ENCODE peak calls at places on chromosomes 4 and X, in seven cellular contexts. L, K, C, P, D, W and T are unnamed samples.

GRCh38 chr4:67909910-67910905 is 26.4 kb upstream of the TMPRSS11D start:
- DNase-seq in L (peak), K (no peak), C (no peak), P (peak), D (peak), W (peak), T (no peak)

GRCh38 chrX:2488621-2489285 is 12.0 kb downstream of the DHRSX start:
- DNase-seq in L (no peak), K (no peak), C (no peak), P (no peak), D (no peak), W (no peak), T (no peak)

GRCh38 chrX:40245411-40246140 is 147.8 kb upstream of the BCOR start:
- DNase-seq in L (no peak), K (no peak), C (no peak), P (no peak), D (peak), W (no peak), T (no peak)

GRCh38 chr4:105637409-105638258 is 70.9 kb downstream of the INTS12 start:
- DNase-seq in L (peak), K (no peak), C (no peak), P (no peak), D (peak), W (peak), T (no peak)

GRCh38 chr4:54558889-54559682 is 98.7 kb upstream of the KIT start:
- DNase-seq in L (no peak), K (no peak), C (no peak), P (no peak), D (no peak), W (no peak), T (no peak)

GRCh38 chrX:20374866-20375530 is 108.3 kb upstream of the RPS6KA3 start:
- DNase-seq in L (no peak), K (no peak), C (no peak), P (peak), D (peak), W (peak), T (no peak)

GRCh38 chr4:35465096-35465495 is 779.2 kb downstream of the ARAP2 start:
- DNase-seq in L (no peak), K (no peak), C (no peak), P (no peak), D (no peak), W (no peak), T (no peak)

GRCh38 chr4:51885371-51885770 is 42.4 kb downstream of the DCUN1D4 start:
- DNase-seq in L (peak), K (no peak), C (no peak), P (peak), D (peak), W (peak), T (peak)

GRCh38 chr4:573122-573892 is 2.8 kb downstream of the TMEM271 start:
- DNase-seq in L (no peak), K (no peak), C (no peak), P (no peak), D (no peak), W (no peak), T (no peak)

GRCh38 chrX:97267916-97268680 is 384.4 kb downstream of the RPA4 start:
- DNase-seq in L (peak), K (no peak), C (no peak), P (no peak), D (no peak), W (no peak), T (no peak)

GRCh38 chr4:88549815-88550214 is 26.2 kb upstream of the PYURF start:
- DNase-seq in L (no peak), K (no peak), C (no peak), P (no peak), D (no peak), W (no peak), T (no peak)

GRCh38 chrX:130165181-130165702 is 399 bp downstream of the AIFM1 start:
- DNase-seq in L (no peak), K (no peak), C (peak), P (no peak), D (no peak), W (no peak), T (no peak)

GRCh38 chrX:21974011-21974385 is 33.5 kb downstream of the SMS start:
- DNase-seq in L (no peak), K (no peak), C (no peak), P (peak), D (no peak), W (peak), T (no peak)

GRCh38 chrX:110992611-110993010 is 103.4 kb upstream of the PAK3 start:
- DNase-seq in L (peak), K (peak), C (peak), P (peak), D (peak), W (peak), T (peak)

GRCh38 chrX:31580227-31580626 is 508.4 kb upstream of the FTHL17 start:
- DNase-seq in L (peak), K (no peak), C (no peak), P (peak), D (peak), W (no peak), T (no peak)

GRCh38 chr4:53702334-53703266 is 111.3 kb upstream of the LNX1 start:
- DNase-seq in L (peak), K (no peak), C (no peak), P (no peak), D (peak), W (peak), T (peak)

GRCh38 chr4:107736924-107737448 is 17.0 kb upstream of the PAPSS1 start:
- DNase-seq in L (peak), K (peak), C (no peak), P (peak), D (peak), W (peak), T (peak)

GRCh38 chr4:38757945-38758344 is 24.8 kb downstream of the TLR10 start:
- DNase-seq in L (no peak), K (no peak), C (peak), P (peak), D (no peak), W (peak), T (peak)

GRCh38 chrX:154802838-154803410 is 2.4 kb downstream of the MPP1 start:
- DNase-seq in L (no peak), K (no peak), C (no peak), P (no peak), D (no peak), W (no peak), T (no peak)

GRCh38 chr4:42280327-42281095 is 116.8 kb upstream of the SHISA3 start:
- DNase-seq in L (peak), K (no peak), C (no peak), P (peak), D (peak), W (peak), T (no peak)
- H2AK5ac ChIP-seq in L (no peak), K (no peak), C (no peak), P (no peak), D (no peak), W (no peak), T (no peak)

GRCh38 chr4:4328206-4328605 is 38.2 kb downstream of the ZBTB49 start:
- DNase-seq in L (no peak), K (no peak), C (no peak), P (no peak), D (no peak), W (no peak), T (no peak)

GRCh38 chr4:4330794-4331193 is 40.7 kb downstream of the ZBTB49 start:
- DNase-seq in L (no peak), K (no peak), C (no peak), P (no peak), D (no peak), W (no peak), T (no peak)

GRCh38 chr4:4328840-4329239 is 38.8 kb downstream of the ZBTB49 start:
- DNase-seq in L (no peak), K (no peak), C (no peak), P (no peak), D (no peak), W (no peak), T (no peak)

GRCh38 chr4:4327652-4328121 is 37.6 kb downstream of the ZBTB49 start:
- DNase-seq in L (no peak), K (peak), C (peak), P (peak), D (peak), W (peak), T (peak)

DNA sequence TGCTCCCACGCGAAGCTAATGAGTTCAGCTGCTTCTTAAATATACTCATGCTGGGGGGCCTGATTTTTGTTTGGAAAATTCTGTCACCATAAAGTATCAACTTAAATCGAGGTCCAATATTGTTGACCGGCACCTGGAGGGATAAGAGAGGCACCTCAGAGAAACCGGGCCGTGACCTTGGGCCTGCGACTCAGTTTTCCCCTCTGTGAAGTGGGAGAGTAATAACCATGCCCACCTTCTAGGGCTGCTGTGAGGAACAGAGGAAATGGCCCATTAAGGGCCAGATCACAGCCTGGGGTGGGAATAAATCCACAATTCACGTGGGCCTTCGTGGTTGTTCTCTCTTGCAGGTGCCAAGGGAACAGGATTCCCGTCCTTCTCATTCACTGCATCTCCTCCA is 39.4 kb downstream of the ZBTB49 start:
- DNase-seq in L (no peak), K (no peak), C (no peak), P (no peak), D (no peak), W (no peak), T (no peak)
- H2BK5ac ChIP-seq in L (no peak), K (no peak), C (no peak), P (no peak), D (no peak), W (no peak), T (no peak)

DNA sequence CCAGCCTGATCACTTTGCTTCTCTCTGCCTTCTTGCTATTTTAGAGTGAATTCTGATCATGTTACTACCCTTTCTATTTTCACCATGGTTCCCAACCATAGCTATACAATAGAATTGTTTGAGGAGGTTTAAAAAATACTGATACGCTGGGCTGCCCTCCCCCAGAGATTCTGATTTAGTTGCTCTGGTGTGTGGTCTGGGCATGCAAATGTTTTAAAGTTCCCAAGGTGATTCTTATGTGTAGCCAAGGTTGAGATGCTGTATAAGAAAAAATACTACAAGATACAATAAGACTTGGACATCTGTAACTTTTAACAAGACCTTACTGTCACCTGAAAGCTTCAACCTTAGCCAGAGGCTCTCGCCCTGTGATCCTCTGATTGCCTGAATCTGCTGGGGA is 22.2 kb upstream of the INTS6L start:
- DNase-seq in L (no peak), K (no peak), C (no peak), P (no peak), D (no peak), W (no peak), T (no peak)
- H2AK5ac ChIP-seq in L (no peak), K (no peak), C (no peak), P (no peak), D (no peak), W (no peak), T (no peak)

GRCh38 chr4:30769093-30769492 is 48.9 kb downstream of the PCDH7 start:
- DNase-seq in L (no peak), K (no peak), C (no peak), P (peak), D (no peak), W (no peak), T (no peak)
- H2BK5ac ChIP-seq in L (no peak), K (no peak), C (no peak), P (no peak), D (no peak), W (no peak), T (no peak)

GRCh38 chr4:24475756-24476155 is 108.6 kb downstream of the DHX15 start:
- DNase-seq in L (no peak), K (no peak), C (no peak), P (peak), D (no peak), W (no peak), T (no peak)
- H2AK5ac ChIP-seq in L (no peak), K (no peak), C (no peak), P (no peak), D (peak), W (no peak), T (no peak)

DNA sequence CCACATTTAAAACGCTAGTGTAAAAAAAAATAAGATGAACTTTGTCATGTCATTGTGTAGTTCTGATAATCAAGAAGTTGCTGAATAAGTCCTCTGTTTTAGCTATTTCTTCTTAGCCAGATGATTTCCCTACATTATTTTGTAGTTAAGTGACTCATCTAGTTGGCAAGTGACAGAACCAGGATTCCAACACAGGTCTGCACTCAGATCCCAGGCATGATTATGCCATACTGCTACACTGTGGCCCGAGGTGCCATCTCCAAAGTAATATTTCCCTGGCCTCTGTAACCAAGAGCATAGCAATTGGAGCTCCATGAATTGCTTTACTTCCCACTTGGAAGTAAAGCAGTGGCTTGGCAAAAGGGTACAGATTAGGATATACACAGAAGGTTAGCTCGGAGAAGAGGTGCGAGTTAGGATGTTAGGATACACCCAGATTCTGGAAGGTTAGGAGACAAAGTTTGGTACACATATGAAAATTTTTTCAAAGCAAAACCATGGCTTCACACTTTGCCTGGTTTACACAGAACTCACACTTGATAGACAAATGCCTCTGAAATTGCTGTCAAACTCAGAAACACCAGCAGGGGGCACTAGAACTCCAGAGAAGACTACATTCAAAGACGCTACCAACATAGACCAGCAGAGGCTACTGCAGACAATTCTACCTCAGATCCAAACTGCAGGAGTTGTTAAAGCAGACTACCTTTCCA is 41.4 kb downstream of the SRPX2 start:
- DNase-seq in L (peak), K (peak), C (peak), P (peak), D (peak), W (peak), T (peak)
- H2BK5ac ChIP-seq in L (no peak), K (no peak), C (no peak), P (no peak), D (no peak), W (no peak), T (no peak)